ENCODE peak calls at places on chromosome 4, in nine cellular contexts. One of them, this sample, is unnamed.

GRCh38 chr4:112550728-112551127 is 34.7 kb upstream of the NEUROG2 start:
- DNase-seq in GM12865: no peak
- DNase-seq in psoas muscle: no peak
- DNase-seq in AG04450: peak; percentile 34
- DNase-seq in Caco-2: no peak
- DNase-seq in A673: no peak
- DNase-seq in gastrocnemius medialis: no peak
- DNase-seq in HFF-Myc: no peak
- DNase-seq in prostate gland: no peak
- DNase-seq in this sample: no peak

GRCh38 chr4:8850074-8850829 is 21.4 kb downstream of the HMX1 start:
- DNase-seq in GM12865: no peak
- DNase-seq in psoas muscle: peak; percentile 23
- DNase-seq in AG04450: no peak
- DNase-seq in Caco-2: peak; percentile 14
- DNase-seq in A673: no peak
- DNase-seq in gastrocnemius medialis: no peak
- DNase-seq in HFF-Myc: no peak
- DNase-seq in prostate gland: no peak
- DNase-seq in this sample: no peak

GRCh38 chr4:84401669-84402068 is 97.4 kb downstream of the NKX6-1 start:
- DNase-seq in GM12865: no peak
- DNase-seq in psoas muscle: no peak
- DNase-seq in AG04450: no peak
- DNase-seq in Caco-2: no peak
- DNase-seq in A673: no peak
- DNase-seq in gastrocnemius medialis: no peak
- DNase-seq in HFF-Myc: no peak
- DNase-seq in prostate gland: no peak
- DNase-seq in this sample: peak; percentile 59

GRCh38 chr4:169252339-169253086 is 18.2 kb downstream of the SH3RF1 start:
- DNase-seq in GM12865: no peak
- DNase-seq in psoas muscle: no peak
- DNase-seq in AG04450: no peak
- DNase-seq in Caco-2: no peak
- DNase-seq in A673: no peak
- DNase-seq in gastrocnemius medialis: no peak
- DNase-seq in HFF-Myc: no peak
- DNase-seq in prostate gland: no peak
- DNase-seq in this sample: no peak

GRCh38 chr4:93719552-93719951 is 109.0 kb upstream of the ATOH1 start:
- DNase-seq in GM12865: no peak
- DNase-seq in psoas muscle: no peak
- DNase-seq in AG04450: no peak
- DNase-seq in Caco-2: no peak
- DNase-seq in A673: no peak
- DNase-seq in gastrocnemius medialis: no peak
- DNase-seq in HFF-Myc: no peak
- DNase-seq in prostate gland: no peak
- DNase-seq in this sample: no peak

GRCh38 chr4:6472387-6473263 is at the start of gene PPP2R2C:
- DNase-seq in GM12865: no peak
- DNase-seq in psoas muscle: no peak
- DNase-seq in AG04450: no peak
- DNase-seq in Caco-2: no peak
- DNase-seq in A673: no peak
- DNase-seq in gastrocnemius medialis: no peak
- DNase-seq in HFF-Myc: no peak
- DNase-seq in prostate gland: no peak
- DNase-seq in this sample: no peak

GRCh38 chr4:54716478-54717065 is 58.8 kb downstream of the KIT start:
- DNase-seq in GM12865: no peak
- DNase-seq in psoas muscle: no peak
- DNase-seq in AG04450: no peak
- DNase-seq in Caco-2: no peak
- DNase-seq in A673: no peak
- DNase-seq in gastrocnemius medialis: no peak
- DNase-seq in HFF-Myc: no peak
- DNase-seq in prostate gland: no peak
- DNase-seq in this sample: no peak

GRCh38 chr4:122540827-122541226 is 80.0 kb downstream of the IL21 start:
- DNase-seq in GM12865: no peak
- DNase-seq in psoas muscle: no peak
- DNase-seq in AG04450: no peak
- DNase-seq in Caco-2: no peak
- DNase-seq in A673: no peak
- DNase-seq in gastrocnemius medialis: no peak
- DNase-seq in HFF-Myc: no peak
- DNase-seq in prostate gland: no peak
- DNase-seq in this sample: no peak

GRCh38 chr4:176303938-176304337 is 15.8 kb upstream of the SPCS3 start:
- DNase-seq in GM12865: no peak
- DNase-seq in psoas muscle: no peak
- DNase-seq in AG04450: no peak
- DNase-seq in Caco-2: no peak
- DNase-seq in A673: no peak
- DNase-seq in gastrocnemius medialis: no peak
- DNase-seq in HFF-Myc: no peak
- DNase-seq in prostate gland: no peak
- DNase-seq in this sample: no peak

GRCh38 chr4:176298664-176299063 is 21.1 kb upstream of the SPCS3 start:
- DNase-seq in GM12865: no peak
- DNase-seq in psoas muscle: no peak
- DNase-seq in AG04450: no peak
- DNase-seq in Caco-2: no peak
- DNase-seq in A673: no peak
- DNase-seq in gastrocnemius medialis: no peak
- DNase-seq in HFF-Myc: no peak
- DNase-seq in prostate gland: no peak
- DNase-seq in this sample: no peak

GRCh38 chr4:176302283-176303275 is 17.2 kb upstream of the SPCS3 start:
- DNase-seq in GM12865: no peak
- DNase-seq in psoas muscle: no peak
- DNase-seq in AG04450: peak; percentile 61
- DNase-seq in Caco-2: no peak
- DNase-seq in A673: no peak
- DNase-seq in gastrocnemius medialis: no peak
- DNase-seq in HFF-Myc: peak; percentile 30
- DNase-seq in prostate gland: no peak
- DNase-seq in this sample: no peak

GRCh38 chr4:176300565-176300964 is 19.2 kb upstream of the SPCS3 start:
- DNase-seq in GM12865: no peak
- DNase-seq in psoas muscle: no peak
- DNase-seq in AG04450: no peak
- DNase-seq in Caco-2: no peak
- DNase-seq in A673: no peak
- DNase-seq in gastrocnemius medialis: no peak
- DNase-seq in HFF-Myc: no peak
- DNase-seq in prostate gland: no peak
- DNase-seq in this sample: no peak

GRCh38 chr4:176300036-176300435 is 19.7 kb upstream of the SPCS3 start:
- DNase-seq in GM12865: no peak
- DNase-seq in psoas muscle: no peak
- DNase-seq in AG04450: no peak
- DNase-seq in Caco-2: no peak
- DNase-seq in A673: no peak
- DNase-seq in gastrocnemius medialis: no peak
- DNase-seq in HFF-Myc: no peak
- DNase-seq in prostate gland: no peak
- DNase-seq in this sample: no peak
- H3K4me3 ChIP-seq in GM12865: no peak overlapping the region
- H3K4me3 ChIP-seq in psoas muscle: no peak overlapping the region
- H3K4me3 ChIP-seq in AG04450: no peak overlapping the region
- H3K4me3 ChIP-seq in Caco-2: no peak overlapping the region
- H3K4me3 ChIP-seq in A673: no peak overlapping the region
- H3K4me3 ChIP-seq in gastrocnemius medialis: no peak overlapping the region
- H3K4me3 ChIP-seq in HFF-Myc: no peak overlapping the region
- H3K4me3 ChIP-seq in prostate gland: no peak overlapping the region
- H3K4me3 ChIP-seq in this sample: no peak overlapping the region

DNA sequence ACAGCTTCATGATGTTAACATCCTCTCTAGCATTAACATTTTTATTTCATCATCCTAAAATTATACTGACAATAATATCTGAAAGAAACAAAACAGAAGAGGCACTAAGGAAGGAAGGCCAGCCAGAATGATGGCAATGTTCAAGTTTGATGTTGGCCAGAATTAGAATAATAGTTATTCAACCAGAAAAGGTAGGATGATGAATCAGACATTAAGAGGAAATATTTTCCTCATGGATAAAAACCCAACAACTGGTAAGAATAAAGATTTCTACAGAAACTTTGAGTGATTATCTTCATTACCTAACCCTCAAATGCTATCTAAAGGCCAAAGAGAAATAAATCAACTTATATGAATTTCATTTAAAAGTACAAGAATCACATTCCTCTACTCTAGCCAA is 105.2 kb downstream of the PDE5A start:
- DNase-seq in GM12865: no peak
- DNase-seq in psoas muscle: no peak
- DNase-seq in AG04450: no peak
- DNase-seq in Caco-2: no peak
- DNase-seq in A673: no peak
- DNase-seq in gastrocnemius medialis: no peak
- DNase-seq in HFF-Myc: no peak
- DNase-seq in prostate gland: no peak
- DNase-seq in this sample: no peak
- TF ChIP-seq CTCF in GM12865: no peak
- TF ChIP-seq CTCF in psoas muscle: no peak
- TF ChIP-seq CTCF in AG04450: no peak
- TF ChIP-seq CTCF in Caco-2: no peak
- TF ChIP-seq CTCF in A673: no peak
- TF ChIP-seq CTCF in gastrocnemius medialis: no peak
- TF ChIP-seq CTCF in HFF-Myc: no peak
- TF ChIP-seq CTCF in prostate gland: no peak
- TF ChIP-seq CTCF in this sample: no peak

GRCh38 chr4:149166365-149166764 is 649.3 kb downstream of the IQCM start:
- DNase-seq in GM12865: no peak
- DNase-seq in psoas muscle: no peak
- DNase-seq in AG04450: no peak
- DNase-seq in Caco-2: no peak
- DNase-seq in A673: no peak
- DNase-seq in gastrocnemius medialis: no peak
- DNase-seq in HFF-Myc: no peak
- DNase-seq in prostate gland: no peak
- DNase-seq in this sample: no peak

GRCh38 chr4:149164282-149164681 is 651.4 kb downstream of the IQCM start:
- DNase-seq in GM12865: no peak
- DNase-seq in psoas muscle: no peak
- DNase-seq in AG04450: peak; percentile 63
- DNase-seq in Caco-2: no peak
- DNase-seq in A673: peak; percentile 33
- DNase-seq in gastrocnemius medialis: no peak
- DNase-seq in HFF-Myc: peak; percentile 5
- DNase-seq in prostate gland: no peak
- DNase-seq in this sample: no peak

GRCh38 chr4:149160370-149160769 is 655.3 kb downstream of the IQCM start:
- DNase-seq in GM12865: no peak
- DNase-seq in psoas muscle: no peak
- DNase-seq in AG04450: no peak
- DNase-seq in Caco-2: no peak
- DNase-seq in A673: no peak
- DNase-seq in gastrocnemius medialis: no peak
- DNase-seq in HFF-Myc: no peak
- DNase-seq in prostate gland: no peak
- DNase-seq in this sample: peak; percentile 33

GRCh38 chr4:149158852-149159251 is 656.8 kb downstream of the IQCM start:
- DNase-seq in GM12865: no peak
- DNase-seq in psoas muscle: no peak
- DNase-seq in AG04450: no peak
- DNase-seq in Caco-2: no peak
- DNase-seq in A673: no peak
- DNase-seq in gastrocnemius medialis: no peak
- DNase-seq in HFF-Myc: no peak
- DNase-seq in prostate gland: no peak
- DNase-seq in this sample: no peak

GRCh38 chr4:149161247-149161646 is 654.4 kb downstream of the IQCM start:
- DNase-seq in GM12865: no peak
- DNase-seq in psoas muscle: no peak
- DNase-seq in AG04450: no peak
- DNase-seq in Caco-2: no peak
- DNase-seq in A673: peak; percentile 23
- DNase-seq in gastrocnemius medialis: no peak
- DNase-seq in HFF-Myc: no peak
- DNase-seq in prostate gland: no peak
- DNase-seq in this sample: peak; percentile 11
- H3K4me3 ChIP-seq in GM12865: no peak overlapping the region
- H3K4me3 ChIP-seq in psoas muscle: no peak overlapping the region
- H3K4me3 ChIP-seq in AG04450: no peak overlapping the region
- H3K4me3 ChIP-seq in Caco-2: no peak overlapping the region
- H3K4me3 ChIP-seq in A673: no peak overlapping the region
- H3K4me3 ChIP-seq in gastrocnemius medialis: no peak overlapping the region
- H3K4me3 ChIP-seq in HFF-Myc: no peak overlapping the region
- H3K4me3 ChIP-seq in prostate gland: no peak overlapping the region
- H3K4me3 ChIP-seq in this sample: no peak overlapping the region

DNA sequence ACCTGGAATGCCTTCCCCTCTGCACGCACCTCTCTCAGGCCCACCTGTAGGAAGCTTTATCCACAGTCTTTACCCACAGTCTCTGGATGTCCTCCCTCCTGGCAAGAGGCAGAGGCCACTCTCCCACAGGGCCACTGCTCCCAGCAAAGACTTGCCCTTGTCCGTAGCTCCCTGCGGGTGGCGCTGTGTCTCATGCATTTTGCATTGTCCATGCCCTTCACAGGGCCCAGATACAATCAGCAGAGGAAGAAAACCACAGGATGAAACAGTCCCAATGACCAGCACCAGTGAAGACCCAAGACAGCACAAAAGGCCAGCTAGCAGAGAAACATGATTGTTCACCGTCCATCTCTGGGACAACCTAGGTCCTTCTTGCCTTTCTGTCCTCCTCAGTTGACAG is 2.1 kb upstream of the NSG1 start:
- DNase-seq in GM12865: peak; percentile 8
- DNase-seq in psoas muscle: peak; percentile 20
- DNase-seq in AG04450: no peak
- DNase-seq in Caco-2: no peak
- DNase-seq in A673: peak; percentile 57
- DNase-seq in gastrocnemius medialis: no peak
- DNase-seq in HFF-Myc: no peak
- DNase-seq in prostate gland: no peak
- DNase-seq in this sample: no peak
- TF ChIP-seq CTCF in GM12865: peak; percentile 16
- TF ChIP-seq CTCF in psoas muscle: no peak
- TF ChIP-seq CTCF in AG04450: peak; percentile 14
- TF ChIP-seq CTCF in Caco-2: no peak
- TF ChIP-seq CTCF in A673: peak; percentile 63
- TF ChIP-seq CTCF in gastrocnemius medialis: no peak
- TF ChIP-seq CTCF in HFF-Myc: peak; percentile 49
- TF ChIP-seq CTCF in prostate gland: no peak
- TF ChIP-seq CTCF in this sample: no peak

GRCh38 chr4:109969909-109970308 is 57.2 kb downstream of the EGF start:
- DNase-seq in GM12865: peak; percentile 22
- DNase-seq in psoas muscle: no peak
- DNase-seq in AG04450: no peak
- DNase-seq in Caco-2: no peak
- DNase-seq in A673: no peak
- DNase-seq in gastrocnemius medialis: no peak
- DNase-seq in HFF-Myc: no peak
- DNase-seq in prostate gland: no peak
- DNase-seq in this sample: no peak
- H3K4me3 ChIP-seq in GM12865: no peak overlapping the region
- H3K4me3 ChIP-seq in psoas muscle: no peak overlapping the region
- H3K4me3 ChIP-seq in AG04450: no peak overlapping the region
- H3K4me3 ChIP-seq in Caco-2: no peak overlapping the region
- H3K4me3 ChIP-seq in A673: no peak overlapping the region
- H3K4me3 ChIP-seq in gastrocnemius medialis: no peak overlapping the region
- H3K4me3 ChIP-seq in HFF-Myc: no peak overlapping the region
- H3K4me3 ChIP-seq in prostate gland: no peak overlapping the region
- H3K4me3 ChIP-seq in this sample: no peak overlapping the region

GRCh38 chr4:162645381-162645780 is 481.6 kb upstream of the FSTL5 start:
- DNase-seq in GM12865: no peak
- DNase-seq in psoas muscle: no peak
- DNase-seq in AG04450: no peak
- DNase-seq in Caco-2: no peak
- DNase-seq in A673: no peak
- DNase-seq in gastrocnemius medialis: no peak
- DNase-seq in HFF-Myc: no peak
- DNase-seq in prostate gland: no peak
- DNase-seq in this sample: peak; percentile 17
- TF ChIP-seq CTCF in GM12865: peak; percentile 18
- TF ChIP-seq CTCF in psoas muscle: peak; percentile 62
- TF ChIP-seq CTCF in AG04450: no peak
- TF ChIP-seq CTCF in Caco-2: peak; percentile 26
- TF ChIP-seq CTCF in A673: peak; percentile 22
- TF ChIP-seq CTCF in gastrocnemius medialis: peak; percentile 23
- TF ChIP-seq CTCF in HFF-Myc: no peak
- TF ChIP-seq CTCF in prostate gland: no peak
- TF ChIP-seq CTCF in this sample: peak; percentile 67